ENCODE peak calls at places on chromosomes 4 and X, in seven cellular contexts. One of them, this sample, is unnamed.

GRCh38 chrX:38861489-38861888 is 60.2 kb downstream of the MID1IP1 start:
- DNase-seq in left cardiac atrium: no peak
- DNase-seq in activated CD4-positive, alpha-beta T cell treated with anti-CD3 and anti-CD28 coated beads, Interleukin-2, amount 50 U/mL, for 1 hour: no peak
- DNase-seq in IMR-90: peak; percentile 15
- DNase-seq in GM12892: no peak
- DNase-seq in AG09309: peak; percentile 13
- DNase-seq in Peyer's patch: no peak
- DNase-seq in this sample: no peak

GRCh38 chrX:65838674-65839073 is 171.2 kb downstream of the MSN start:
- DNase-seq in activated CD4-positive, alpha-beta T cell treated with anti-CD3 and anti-CD28 coated beads, Interleukin-2, amount 50 U/mL, for 1 hour: no peak
- DNase-seq in Peyer's patch: no peak
- DNase-seq in GM12892: no peak
- DNase-seq in left cardiac atrium: no peak
- DNase-seq in AG09309: no peak
- DNase-seq in IMR-90: no peak
- DNase-seq in this sample: no peak

GRCh38 chrX:105331244-105331643 is 110.8 kb upstream of the TEX13A start:
- DNase-seq in left cardiac atrium: no peak
- DNase-seq in GM12892: no peak
- DNase-seq in activated CD4-positive, alpha-beta T cell treated with anti-CD3 and anti-CD28 coated beads, Interleukin-2, amount 50 U/mL, for 1 hour: no peak
- DNase-seq in Peyer's patch: no peak
- DNase-seq in IMR-90: peak; percentile 52
- DNase-seq in AG09309: no peak
- DNase-seq in this sample: no peak

GRCh38 chrX:70852294-70852693 is 56.2 kb downstream of the TEX11 start:
- DNase-seq in activated CD4-positive, alpha-beta T cell treated with anti-CD3 and anti-CD28 coated beads, Interleukin-2, amount 50 U/mL, for 1 hour: no peak
- DNase-seq in GM12892: no peak
- DNase-seq in IMR-90: no peak
- DNase-seq in Peyer's patch: no peak
- DNase-seq in left cardiac atrium: no peak
- DNase-seq in AG09309: no peak
- DNase-seq in this sample: no peak

GRCh38 chr4:51843309-51844156 is 580 bp downstream of the DCUN1D4 start:
- DNase-seq in activated CD4-positive, alpha-beta T cell treated with anti-CD3 and anti-CD28 coated beads, Interleukin-2, amount 50 U/mL, for 1 hour: peak; percentile 53
- DNase-seq in left cardiac atrium: peak; percentile 84
- DNase-seq in Peyer's patch: peak; percentile 61
- DNase-seq in IMR-90: peak; percentile 56
- DNase-seq in GM12892: peak; percentile 52
- DNase-seq in AG09309: no peak
- DNase-seq in this sample: peak; percentile 72

GRCh38 chr4:2259036-2259540 is 2.8 kb downstream of the MXD4 start:
- DNase-seq in activated CD4-positive, alpha-beta T cell treated with anti-CD3 and anti-CD28 coated beads, Interleukin-2, amount 50 U/mL, for 1 hour: no peak
- DNase-seq in Peyer's patch: no peak
- DNase-seq in left cardiac atrium: peak; percentile 21
- DNase-seq in GM12892: no peak
- DNase-seq in IMR-90: no peak
- DNase-seq in AG09309: no peak
- DNase-seq in this sample: no peak

GRCh38 chr4:181849472-181849871 is 393.7 kb upstream of the TENM3 start:
- DNase-seq in IMR-90: no peak
- DNase-seq in left cardiac atrium: no peak
- DNase-seq in GM12892: no peak
- DNase-seq in Peyer's patch: no peak
- DNase-seq in AG09309: no peak
- DNase-seq in activated CD4-positive, alpha-beta T cell treated with anti-CD3 and anti-CD28 coated beads, Interleukin-2, amount 50 U/mL, for 1 hour: no peak
- DNase-seq in this sample: no peak

GRCh38 chrX:18875256-18875878 is 108.5 kb downstream of the PHKA2 start:
- DNase-seq in AG09309: no peak
- DNase-seq in activated CD4-positive, alpha-beta T cell treated with anti-CD3 and anti-CD28 coated beads, Interleukin-2, amount 50 U/mL, for 1 hour: no peak
- DNase-seq in IMR-90: no peak
- DNase-seq in Peyer's patch: no peak
- DNase-seq in left cardiac atrium: no peak
- DNase-seq in GM12892: no peak
- DNase-seq in this sample: no peak

GRCh38 chr4:70603856-70604255 is 11.8 kb downstream of the AMBN start:
- DNase-seq in Peyer's patch: no peak
- DNase-seq in AG09309: peak; percentile 52
- DNase-seq in GM12892: no peak
- DNase-seq in left cardiac atrium: no peak
- DNase-seq in activated CD4-positive, alpha-beta T cell treated with anti-CD3 and anti-CD28 coated beads, Interleukin-2, amount 50 U/mL, for 1 hour: no peak
- DNase-seq in IMR-90: peak; percentile 58
- DNase-seq in this sample: no peak

GRCh38 chr4:144575181-144575580 is 70.8 kb upstream of the HHIP start:
- DNase-seq in left cardiac atrium: no peak
- DNase-seq in AG09309: no peak
- DNase-seq in Peyer's patch: no peak
- DNase-seq in activated CD4-positive, alpha-beta T cell treated with anti-CD3 and anti-CD28 coated beads, Interleukin-2, amount 50 U/mL, for 1 hour: no peak
- DNase-seq in IMR-90: no peak
- DNase-seq in GM12892: no peak
- DNase-seq in this sample: no peak

GRCh38 chrX:114798902-114799301 is 215.0 kb downstream of the HTR2C start:
- DNase-seq in left cardiac atrium: no peak
- DNase-seq in GM12892: no peak
- DNase-seq in Peyer's patch: no peak
- DNase-seq in AG09309: no peak
- DNase-seq in activated CD4-positive, alpha-beta T cell treated with anti-CD3 and anti-CD28 coated beads, Interleukin-2, amount 50 U/mL, for 1 hour: no peak
- DNase-seq in IMR-90: no peak
- DNase-seq in this sample: no peak

GRCh38 chr4:36351082-36351666 is 69.8 kb downstream of the DTHD1 start:
- DNase-seq in Peyer's patch: peak; percentile 84
- DNase-seq in AG09309: no peak
- DNase-seq in activated CD4-positive, alpha-beta T cell treated with anti-CD3 and anti-CD28 coated beads, Interleukin-2, amount 50 U/mL, for 1 hour: peak; percentile 76
- DNase-seq in left cardiac atrium: peak; percentile 54
- DNase-seq in GM12892: no peak
- DNase-seq in IMR-90: peak; percentile 10
- DNase-seq in this sample: peak; percentile 18

GRCh38 chr4:41646862-41647261 is 101.7 kb downstream of the PHOX2B start:
- DNase-seq in AG09309: no peak
- DNase-seq in Peyer's patch: no peak
- DNase-seq in IMR-90: no peak
- DNase-seq in GM12892: no peak
- DNase-seq in left cardiac atrium: no peak
- DNase-seq in activated CD4-positive, alpha-beta T cell treated with anti-CD3 and anti-CD28 coated beads, Interleukin-2, amount 50 U/mL, for 1 hour: no peak
- DNase-seq in this sample: no peak

GRCh38 chr4:174707277-174707676 is 121.8 kb downstream of the GLRA3 start:
- DNase-seq in AG09309: no peak
- DNase-seq in IMR-90: no peak
- DNase-seq in left cardiac atrium: no peak
- DNase-seq in Peyer's patch: no peak
- DNase-seq in activated CD4-positive, alpha-beta T cell treated with anti-CD3 and anti-CD28 coated beads, Interleukin-2, amount 50 U/mL, for 1 hour: no peak
- DNase-seq in GM12892: no peak
- DNase-seq in this sample: no peak

GRCh38 chr4:47525154-47525819 is 40.2 kb downstream of the ATP10D start:
- DNase-seq in GM12892: no peak
- DNase-seq in Peyer's patch: no peak
- DNase-seq in AG09309: peak; percentile 89
- DNase-seq in left cardiac atrium: peak; percentile 31
- DNase-seq in activated CD4-positive, alpha-beta T cell treated with anti-CD3 and anti-CD28 coated beads, Interleukin-2, amount 50 U/mL, for 1 hour: no peak
- DNase-seq in IMR-90: peak; percentile 97
- DNase-seq in this sample: no peak

GRCh38 chr4:162457071-162457865 is 293.5 kb upstream of the FSTL5 start:
- DNase-seq in AG09309: no peak
- DNase-seq in left cardiac atrium: no peak
- DNase-seq in activated CD4-positive, alpha-beta T cell treated with anti-CD3 and anti-CD28 coated beads, Interleukin-2, amount 50 U/mL, for 1 hour: no peak
- DNase-seq in IMR-90: no peak
- DNase-seq in GM12892: no peak
- DNase-seq in Peyer's patch: no peak
- DNase-seq in this sample: no peak

GRCh38 chrX:33210156-33210555 is 1.2 kb downstream of the DMD start:
- DNase-seq in Peyer's patch: no peak
- DNase-seq in left cardiac atrium: no peak
- DNase-seq in GM12892: no peak
- DNase-seq in AG09309: no peak
- DNase-seq in activated CD4-positive, alpha-beta T cell treated with anti-CD3 and anti-CD28 coated beads, Interleukin-2, amount 50 U/mL, for 1 hour: no peak
- DNase-seq in IMR-90: no peak
- DNase-seq in this sample: no peak

GRCh38 chr4:95049838-95050237 is 292.1 kb downstream of the BMPR1B start:
- DNase-seq in GM12892: no peak
- DNase-seq in IMR-90: peak; percentile 10
- DNase-seq in left cardiac atrium: no peak
- DNase-seq in AG09309: no peak
- DNase-seq in Peyer's patch: no peak
- DNase-seq in activated CD4-positive, alpha-beta T cell treated with anti-CD3 and anti-CD28 coated beads, Interleukin-2, amount 50 U/mL, for 1 hour: no peak
- DNase-seq in this sample: no peak

GRCh38 chr4:93646225-93646930 is 182.2 kb upstream of the ATOH1 start:
- DNase-seq in Peyer's patch: no peak
- DNase-seq in activated CD4-positive, alpha-beta T cell treated with anti-CD3 and anti-CD28 coated beads, Interleukin-2, amount 50 U/mL, for 1 hour: no peak
- DNase-seq in IMR-90: peak; percentile 19
- DNase-seq in GM12892: no peak
- DNase-seq in AG09309: no peak
- DNase-seq in left cardiac atrium: no peak
- DNase-seq in this sample: no peak

GRCh38 chrX:65926095-65927019 is 113.5 kb downstream of the VSIG4 start:
- DNase-seq in IMR-90: no peak
- DNase-seq in Peyer's patch: peak; percentile 46
- DNase-seq in activated CD4-positive, alpha-beta T cell treated with anti-CD3 and anti-CD28 coated beads, Interleukin-2, amount 50 U/mL, for 1 hour: peak; percentile 7
- DNase-seq in AG09309: no peak
- DNase-seq in left cardiac atrium: no peak
- DNase-seq in GM12892: no peak
- DNase-seq in this sample: no peak

GRCh38 chr4:118277243-118277642 is 75.6 kb downstream of the PRSS12 start:
- DNase-seq in left cardiac atrium: no peak
- DNase-seq in IMR-90: no peak
- DNase-seq in activated CD4-positive, alpha-beta T cell treated with anti-CD3 and anti-CD28 coated beads, Interleukin-2, amount 50 U/mL, for 1 hour: no peak
- DNase-seq in AG09309: no peak
- DNase-seq in Peyer's patch: no peak
- DNase-seq in GM12892: no peak
- DNase-seq in this sample: no peak

GRCh38 chr4:151685303-151685702 is 75.5 kb downstream of the GATB start:
- DNase-seq in AG09309: no peak
- DNase-seq in left cardiac atrium: no peak
- DNase-seq in Peyer's patch: no peak
- DNase-seq in GM12892: no peak
- DNase-seq in IMR-90: no peak
- DNase-seq in activated CD4-positive, alpha-beta T cell treated with anti-CD3 and anti-CD28 coated beads, Interleukin-2, amount 50 U/mL, for 1 hour: no peak
- DNase-seq in this sample: peak; percentile 49

GRCh38 chr4:111127842-111128241 is 505.0 kb upstream of the PITX2 start:
- DNase-seq in IMR-90: no peak
- DNase-seq in GM12892: no peak
- DNase-seq in left cardiac atrium: no peak
- DNase-seq in Peyer's patch: no peak
- DNase-seq in activated CD4-positive, alpha-beta T cell treated with anti-CD3 and anti-CD28 coated beads, Interleukin-2, amount 50 U/mL, for 1 hour: no peak
- DNase-seq in AG09309: no peak
- DNase-seq in this sample: no peak

GRCh38 chr4:165398570-165398969 is 19.8 kb downstream of the CPE start:
- DNase-seq in left cardiac atrium: no peak
- DNase-seq in GM12892: no peak
- DNase-seq in IMR-90: peak; percentile 16
- DNase-seq in activated CD4-positive, alpha-beta T cell treated with anti-CD3 and anti-CD28 coated beads, Interleukin-2, amount 50 U/mL, for 1 hour: no peak
- DNase-seq in AG09309: no peak
- DNase-seq in Peyer's patch: no peak
- DNase-seq in this sample: no peak

GRCh38 chrX:2677764-2678163 is 13.3 kb upstream of the CD99 start:
- DNase-seq in IMR-90: peak; percentile 99
- DNase-seq in AG09309: peak; percentile 95
- DNase-seq in GM12892: no peak
- DNase-seq in activated CD4-positive, alpha-beta T cell treated with anti-CD3 and anti-CD28 coated beads, Interleukin-2, amount 50 U/mL, for 1 hour: no peak
- DNase-seq in Peyer's patch: no peak
- DNase-seq in left cardiac atrium: peak; percentile 80
- DNase-seq in this sample: peak; percentile 88

This sample was measured in heart left ventricle.